ENCODE peak calls at places on chromosomes 11 and 22, in four cellular contexts. L is hepatocyte, B is DND-41, J is MM.1S. O is an unnamed sample.

GRCh38 chr22:47105085-47105484 is 342.6 kb downstream of the TBC1D22A start:
- DNase-seq in J (no peak), L (no peak), B (no peak), O (no peak)

GRCh38 chr11:118370774-118371173 is 11.4 kb downstream of the UBE4A start:
- DNase-seq in J (no peak), B (no peak), L (no peak), O (no peak)

GRCh38 chr11:11459578-11459977 is 106.5 kb upstream of the CSNK2A3 start:
- DNase-seq in B (no peak), J (peak), L (no peak), O (no peak)

GRCh38 chr11:107598225-107599139 is 7.5 kb downstream of the ELMOD1 start:
- DNase-seq in L (peak), J (peak), B (no peak), O (peak)

GRCh38 chr11:78429667-78430066 is 12.0 kb upstream of the GAB2 start:
- DNase-seq in B (peak), L (no peak), J (peak), O (no peak)

GRCh38 chr11:72760543-72761400 is 8.6 kb upstream of the ARAP1 start:
- DNase-seq in J (no peak), B (no peak), L (no peak), O (no peak)

GRCh38 chr22:42596863-42597530 is 17.7 kb downstream of the POLDIP3 start:
- DNase-seq in B (no peak), L (no peak), J (no peak), O (no peak)

GRCh38 chr11:69174841-69175240 is 19.1 kb downstream of the SMIM38 start:
- DNase-seq in B (no peak), L (no peak), J (no peak), O (no peak)

GRCh38 chr22:30870451-30871345 is 97.9 kb downstream of the MORC2 start:
- DNase-seq in L (no peak), B (no peak), J (no peak), O (no peak)

GRCh38 chr11:8363924-8364323 is 100.2 kb upstream of the LMO1 start:
- DNase-seq in J (no peak), L (no peak), B (no peak), O (no peak)

GRCh38 chr11:20253796-20254195 is 93.5 kb upstream of the DBX1 start:
- DNase-seq in L (no peak), B (no peak), J (peak), O (no peak)

GRCh38 chr11:117099681-117100080 is 1.5 kb upstream of the SIK3 start:
- DNase-seq in J (no peak), B (no peak), L (no peak), O (no peak)

GRCh38 chr11:120401506-120401905 is 65.3 kb downstream of the ARHGEF12 start:
- DNase-seq in J (no peak), B (no peak), L (no peak), O (no peak)

GRCh38 chr11:92306966-92307504 is 82.4 kb downstream of the FAT3 start:
- DNase-seq in J (no peak), B (no peak), L (no peak), O (no peak)

GRCh38 chr22:50250555-50251471 is at the start of gene HDAC10:
- DNase-seq in L (peak), J (peak), B (peak), O (peak)

GRCh38 chr11:93908689-93909088 is 58.3 kb upstream of the VSTM5 start:
- DNase-seq in B (no peak), L (no peak), J (no peak), O (peak)

GRCh38 chr22:46287873-46288751 is 8.6 kb upstream of the GTSE1 start:
- DNase-seq in B (no peak), L (no peak), J (peak), O (no peak)

GRCh38 chr11:111500481-111500880 is 11.7 kb downstream of the BTG4 start:
- DNase-seq in J (no peak), L (no peak), B (no peak), O (no peak)

GRCh38 chr11:78318733-78319132 is 98.9 kb downstream of the GAB2 start:
- DNase-seq in B (no peak), J (no peak), L (peak), O (no peak)

GRCh38 chr11:115269193-115269592 is 235.0 kb downstream of the CADM1 start:
- DNase-seq in L (no peak), B (no peak), J (no peak), O (no peak)

GRCh38 chr22:44595841-44596341 is 97.9 kb upstream of the RTL6 start:
- DNase-seq in B (no peak), L (no peak), J (no peak), O (no peak)

GRCh38 chr11:34784318-34784841 is 131.8 kb downstream of the APIP start:
- DNase-seq in J (peak), L (no peak), B (no peak), O (no peak)

GRCh38 chr11:34313099-34313517 is 44.7 kb downstream of the ABTB2 start:
- DNase-seq in L (no peak), B (peak), J (no peak), O (peak)

GRCh38 chr11:63608353-63609345 is 5.6 kb downstream of the PLAAT3 start:
- DNase-seq in L (no peak), B (no peak), J (no peak), O (no peak)

GRCh38 chr22:31288496-31289235 is 3.6 kb downstream of the PIK3IP1 start:
- DNase-seq in L (no peak), B (no peak), J (no peak), O (no peak)

GRCh38 chr11:20407344-20407743 is 19.8 kb downstream of the PRMT3 start:
- DNase-seq in J (no peak), B (no peak), L (no peak), O (no peak)

GRCh38 chr11:118000067-118000849 is 14.1 kb downstream of the IL10RA start:
- DNase-seq in L (no peak), B (no peak), J (no peak), O (no peak)

GRCh38 chr11:69931994-69932910 is 113.0 kb upstream of the FGF3 start:
- DNase-seq in B (no peak), J (no peak), L (no peak), O (no peak)

GRCh38 chr22:16958475-16958874 is 49.5 kb downstream of the GAB4 start:
- DNase-seq in J (no peak), B (no peak), L (no peak), O (no peak)

GRCh38 chr22:16957781-16958180 is 50.2 kb downstream of the GAB4 start:
- DNase-seq in J (no peak), L (no peak), B (no peak), O (no peak)

GRCh38 chr22:16955081-16955480 is 52.9 kb downstream of the GAB4 start:
- DNase-seq in B (no peak), L (no peak), J (no peak), O (no peak)

GRCh38 chr22:16955678-16956210 is 52.3 kb downstream of the GAB4 start:
- DNase-seq in L (peak), J (no peak), B (no peak), O (no peak)

DNA sequence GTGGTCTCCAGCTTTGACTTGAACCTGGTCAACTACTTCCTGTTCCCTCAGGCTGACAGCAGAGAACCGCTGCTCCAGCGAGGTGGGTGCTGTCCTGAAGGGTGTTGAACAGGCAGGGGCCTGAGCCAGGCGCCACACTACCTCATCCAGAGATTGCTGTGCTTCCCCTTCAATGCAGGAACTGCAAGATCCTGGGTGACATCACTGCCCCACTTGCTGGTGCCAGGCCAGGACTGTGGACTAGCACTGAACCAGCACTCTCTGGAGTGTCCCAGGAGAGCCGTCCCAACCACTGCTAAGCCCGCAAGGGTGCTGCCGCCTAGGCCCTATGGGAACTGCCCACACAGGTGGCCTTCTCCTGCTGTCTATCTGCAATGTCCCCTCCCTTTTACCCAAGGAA is 51.7 kb downstream of the GAB4 start:
- DNase-seq in J (no peak), B (no peak), L (no peak), O (no peak)
- TF ChIP-seq EZH2 in J (no peak), B (no peak), L (no peak), O (no peak)

GRCh38 chr11:67303132-67303988 is at the start of gene SSH3:
- DNase-seq in J (no peak), L (peak), B (no peak), O (peak)

GRCh38 chr11:67302571-67303131 is 679 bp upstream of the SSH3 start:
- DNase-seq in L (peak), J (no peak), B (no peak), O (peak)

GRCh38 chr11:67304511-67305113 is 1.3 kb downstream of the SSH3 start:
- DNase-seq in B (no peak), J (no peak), L (peak), O (no peak)

GRCh38 chr11:67301951-67302516 is 1.3 kb upstream of the SSH3 start:
- DNase-seq in B (no peak), L (peak), J (no peak), O (peak)

GRCh38 chr11:67303989-67304411 is 670 bp downstream of the SSH3 start:
- DNase-seq in B (no peak), J (no peak), L (peak), O (peak)
- H3K27ac ChIP-seq in B (no peak), J (no peak), L (peak), O (no peak)

DNA sequence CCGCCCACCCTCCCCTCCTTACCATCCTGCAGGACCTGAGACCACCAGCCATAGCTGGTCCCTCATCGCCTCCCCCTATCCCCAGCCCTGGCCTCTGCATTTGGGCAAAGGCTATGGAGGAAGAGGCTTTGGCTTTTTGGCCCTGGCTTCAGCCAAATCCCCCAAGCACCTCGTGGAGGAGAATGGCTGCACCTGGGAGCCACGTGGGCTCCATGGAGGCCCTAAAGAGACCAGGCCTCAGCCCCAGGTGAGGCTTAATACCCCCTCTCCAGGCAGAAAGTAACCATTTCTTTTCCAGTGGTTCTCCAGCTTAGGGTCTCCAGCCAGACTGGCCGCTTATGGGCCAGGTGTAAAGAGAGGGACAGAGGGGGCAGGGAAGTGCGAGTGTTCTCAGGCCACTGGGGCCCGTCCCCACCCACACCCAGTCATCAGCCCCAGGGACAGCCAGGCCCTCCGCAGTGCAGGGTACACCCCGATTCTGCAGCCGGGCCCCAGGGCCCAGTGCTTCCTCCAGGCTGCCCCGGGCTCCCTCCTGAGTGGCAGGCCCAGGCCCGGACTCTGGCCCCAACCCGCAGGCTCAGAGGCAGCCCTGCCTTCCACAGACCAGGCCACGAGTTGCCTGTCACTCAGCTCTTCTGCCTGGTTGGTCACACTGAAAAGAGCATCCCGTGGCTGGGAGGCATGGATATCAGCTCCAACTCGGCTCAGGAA is 26.4 kb downstream of the CDKN1C start:
- DNase-seq in J (no peak), L (peak), B (no peak), O (no peak)
- H2AFZ ChIP-seq in J (no peak), L (no peak), B (no peak), O (no peak)

DNA sequence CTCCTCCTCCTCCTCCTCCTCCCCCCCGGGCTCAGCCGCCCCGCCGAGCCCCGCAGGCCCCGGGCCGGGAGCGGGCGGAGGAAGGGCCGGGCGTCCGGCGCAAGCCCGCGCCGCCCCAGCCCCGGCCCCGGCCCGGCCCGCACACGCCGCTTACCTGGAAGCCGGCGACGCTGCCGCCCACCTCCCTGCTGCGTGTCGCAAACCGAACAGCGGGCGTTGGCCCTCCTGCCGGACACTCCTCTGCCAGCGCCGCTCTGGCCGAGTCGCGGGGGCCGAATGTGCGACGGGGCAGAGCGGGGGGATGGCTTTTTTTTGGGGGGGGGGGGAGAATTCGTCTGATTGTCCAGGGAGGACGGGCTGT is 1.1 kb downstream of the IGF2 start:
- DNase-seq in J (no peak), L (peak), B (no peak), O (peak)
- TF ChIP-seq EZH2 in J (no peak), L (no peak), B (no peak), O (no peak)

GRCh38 chr11:67311556-67312082 is 8.3 kb downstream of the SSH3 start:
- DNase-seq in J (no peak), B (no peak), L (no peak), O (no peak)
- H3K27ac ChIP-seq in J (no peak), B (no peak), L (peak), O (no peak)

DNA sequence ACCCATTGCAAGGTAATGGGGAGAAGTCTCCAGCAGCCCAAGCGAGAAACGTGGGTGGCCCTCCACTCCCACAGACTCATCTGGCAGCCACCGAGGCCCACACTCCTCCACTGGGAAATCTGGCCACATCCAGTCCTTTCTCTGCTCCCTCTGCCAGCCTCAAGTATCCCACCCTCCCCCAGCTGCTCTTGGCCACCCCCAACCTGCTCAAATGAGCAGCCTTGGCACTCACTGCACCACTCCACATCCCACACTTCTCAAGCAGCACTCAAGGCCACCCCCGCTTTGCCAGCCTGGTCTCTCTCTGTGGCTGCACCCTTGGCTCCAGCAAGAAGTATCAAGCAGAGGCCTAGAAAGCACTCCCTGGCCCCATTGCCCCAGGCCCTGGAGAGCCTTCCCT is 28.2 kb downstream of the SLC22A12 start:
- DNase-seq in B (no peak), J (no peak), L (no peak), O (no peak)
- H2AFZ ChIP-seq in B (no peak), J (no peak), L (no peak), O (no peak)

GRCh38 chr11:64712430-64713030 is 10.5 kb downstream of the NRXN2 start:
- DNase-seq in L (no peak), B (no peak), J (no peak), O (no peak)

GRCh38 chr11:64713781-64714363 is 9.1 kb downstream of the NRXN2 start:
- DNase-seq in L (no peak), J (no peak), B (no peak), O (peak)

GRCh38 chr11:64714664-64715063 is 8.3 kb downstream of the NRXN2 start:
- DNase-seq in J (no peak), B (no peak), L (no peak), O (no peak)

GRCh38 chr11:64711944-64712306 is 11.1 kb downstream of the NRXN2 start:
- DNase-seq in J (no peak), L (no peak), B (no peak), O (peak)

DNA sequence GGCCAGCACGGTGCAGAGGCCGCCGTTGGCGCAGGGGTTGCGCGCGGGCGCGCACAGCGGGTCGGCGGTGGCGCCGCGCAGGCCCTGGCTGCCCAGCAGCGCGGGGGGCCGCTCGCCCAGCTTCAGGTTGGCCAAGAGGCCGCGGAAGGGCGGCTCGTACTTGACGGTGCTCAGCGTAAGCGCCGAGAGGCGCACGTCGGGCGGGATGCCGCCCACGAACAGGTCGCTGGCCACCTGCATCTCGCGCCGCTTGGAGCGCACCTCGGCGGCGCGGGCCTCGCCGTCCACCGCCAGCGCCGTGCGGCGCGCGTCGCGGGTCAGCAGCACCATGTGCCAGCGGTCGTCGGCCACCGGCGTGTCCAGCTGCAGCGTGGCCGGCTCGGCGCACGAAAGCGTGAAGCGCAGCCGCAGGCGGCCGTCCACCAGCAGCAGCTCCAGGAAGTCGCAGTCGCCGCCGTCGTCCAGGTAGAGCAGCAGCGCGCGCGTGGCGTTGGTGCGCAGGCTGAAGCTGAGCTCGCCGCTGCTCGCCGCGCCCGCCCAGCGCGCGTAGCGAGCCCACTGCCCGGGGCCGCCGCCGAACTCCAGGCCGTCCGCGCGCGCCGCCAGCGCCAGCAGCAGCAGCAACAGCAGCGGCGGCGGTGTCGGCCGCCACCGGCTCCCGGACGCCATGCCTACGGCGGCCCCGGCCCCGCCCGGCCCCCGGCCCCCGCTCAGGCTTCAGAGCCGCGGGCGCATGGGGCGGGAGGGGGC is 9.8 kb downstream of the NRXN2 start:
- DNase-seq in B (no peak), L (peak), J (peak), O (peak)
- TF ChIP-seq EZH2 in B (no peak), L (peak), J (no peak), O (peak)

O was measured in GM23338.